ENCODE peak calls at places on chromosomes 13 and 19, in ten cellular contexts. One of them, this sample, is unnamed.

GRCh38 chr13:75675421-75675820 is 39.3 kb downstream of the LMO7 start:
- DNase-seq in tibial artery: no peak
- DNase-seq in GM13977: no peak
- DNase-seq in endodermal cell: no peak
- DNase-seq in thoracic aorta: no peak
- DNase-seq in GM12865: no peak
- DNase-seq in AG04449: no peak
- DNase-seq in astrocyte of the cerebellum: no peak
- DNase-seq in endothelial cell: no peak
- DNase-seq in psoas muscle: no peak
- DNase-seq in this sample: no peak

GRCh38 chr19:13234518-13234917 is 84.3 kb downstream of the IER2 start:
- DNase-seq in psoas muscle: peak
- DNase-seq in astrocyte of the cerebellum: no peak
- DNase-seq in AG04449: no peak
- DNase-seq in thoracic aorta: no peak
- DNase-seq in GM13977: peak
- DNase-seq in GM12865: peak
- DNase-seq in endodermal cell: peak
- DNase-seq in tibial artery: no peak
- DNase-seq in endothelial cell: no peak
- DNase-seq in this sample: no peak

GRCh38 chr19:48631254-48631653 is 5.9 kb downstream of the DBP start:
- DNase-seq in psoas muscle: no peak
- DNase-seq in thoracic aorta: no peak
- DNase-seq in endothelial cell: no peak
- DNase-seq in GM13977: no peak
- DNase-seq in AG04449: no peak
- DNase-seq in GM12865: peak
- DNase-seq in tibial artery: no peak
- DNase-seq in astrocyte of the cerebellum: no peak
- DNase-seq in endodermal cell: peak
- DNase-seq in this sample: no peak

GRCh38 chr13:96093296-96094006 is 3.5 kb downstream of the HS6ST3 start:
- DNase-seq in tibial artery: no peak
- DNase-seq in GM13977: no peak
- DNase-seq in astrocyte of the cerebellum: no peak
- DNase-seq in GM12865: no peak
- DNase-seq in thoracic aorta: no peak
- DNase-seq in endothelial cell: no peak
- DNase-seq in endodermal cell: no peak
- DNase-seq in AG04449: no peak
- DNase-seq in psoas muscle: no peak
- DNase-seq in this sample: no peak

GRCh38 chr13:108276060-108276459 is 6.5 kb downstream of the TNFSF13B start:
- DNase-seq in endodermal cell: no peak
- DNase-seq in psoas muscle: peak
- DNase-seq in endothelial cell: no peak
- DNase-seq in tibial artery: no peak
- DNase-seq in AG04449: no peak
- DNase-seq in GM12865: no peak
- DNase-seq in thoracic aorta: no peak
- DNase-seq in astrocyte of the cerebellum: no peak
- DNase-seq in GM13977: no peak
- DNase-seq in this sample: no peak

GRCh38 chr19:54208784-54209057 is 8.1 kb downstream of the RPS9 start:
- DNase-seq in GM13977: no peak
- DNase-seq in endodermal cell: no peak
- DNase-seq in psoas muscle: no peak
- DNase-seq in GM12865: peak
- DNase-seq in endothelial cell: no peak
- DNase-seq in AG04449: no peak
- DNase-seq in tibial artery: no peak
- DNase-seq in thoracic aorta: no peak
- DNase-seq in astrocyte of the cerebellum: no peak
- DNase-seq in this sample: no peak

GRCh38 chr19:50030225-50030624 is 4.4 kb downstream of the ZNF473 start:
- DNase-seq in tibial artery: no peak
- DNase-seq in endothelial cell: no peak
- DNase-seq in GM13977: no peak
- DNase-seq in thoracic aorta: no peak
- DNase-seq in endodermal cell: no peak
- DNase-seq in GM12865: no peak
- DNase-seq in astrocyte of the cerebellum: no peak
- DNase-seq in AG04449: no peak
- DNase-seq in psoas muscle: no peak
- DNase-seq in this sample: no peak

GRCh38 chr19:2923510-2923909 is 21.3 kb downstream of the ZNF77 start:
- DNase-seq in endothelial cell: no peak
- DNase-seq in GM12865: no peak
- DNase-seq in GM13977: no peak
- DNase-seq in psoas muscle: no peak
- DNase-seq in AG04449: no peak
- DNase-seq in astrocyte of the cerebellum: peak
- DNase-seq in tibial artery: no peak
- DNase-seq in thoracic aorta: no peak
- DNase-seq in endodermal cell: no peak
- DNase-seq in this sample: peak

GRCh38 chr19:43572172-43572588 is 3.1 kb downstream of the XRCC1 start:
- DNase-seq in thoracic aorta: no peak
- DNase-seq in GM13977: no peak
- DNase-seq in astrocyte of the cerebellum: no peak
- DNase-seq in endodermal cell: no peak
- DNase-seq in AG04449: no peak
- DNase-seq in GM12865: no peak
- DNase-seq in tibial artery: no peak
- DNase-seq in psoas muscle: no peak
- DNase-seq in endothelial cell: no peak
- DNase-seq in this sample: no peak

GRCh38 chr13:73816702-73817101 is 317.5 kb downstream of the KLF12 start:
- DNase-seq in GM12865: no peak
- DNase-seq in endodermal cell: no peak
- DNase-seq in astrocyte of the cerebellum: no peak
- DNase-seq in GM13977: no peak
- DNase-seq in AG04449: no peak
- DNase-seq in endothelial cell: no peak
- DNase-seq in psoas muscle: no peak
- DNase-seq in thoracic aorta: no peak
- DNase-seq in tibial artery: no peak
- DNase-seq in this sample: no peak

GRCh38 chr19:44723299-44723951 is 24.5 kb downstream of the CEACAM16 start:
- DNase-seq in endodermal cell: no peak
- DNase-seq in tibial artery: no peak
- DNase-seq in GM13977: peak
- DNase-seq in GM12865: no peak
- DNase-seq in thoracic aorta: no peak
- DNase-seq in AG04449: no peak
- DNase-seq in astrocyte of the cerebellum: no peak
- DNase-seq in psoas muscle: no peak
- DNase-seq in endothelial cell: no peak
- DNase-seq in this sample: no peak

GRCh38 chr13:97212540-97213146 is 9.5 kb upstream of the MBNL2 start:
- DNase-seq in GM12865: peak
- DNase-seq in tibial artery: no peak
- DNase-seq in astrocyte of the cerebellum: no peak
- DNase-seq in thoracic aorta: no peak
- DNase-seq in GM13977: no peak
- DNase-seq in endodermal cell: peak
- DNase-seq in endothelial cell: peak
- DNase-seq in AG04449: no peak
- DNase-seq in psoas muscle: no peak
- DNase-seq in this sample: no peak

GRCh38 chr19:48627211-48627864 is 8.0 kb downstream of the SPHK2 start:
- DNase-seq in GM13977: no peak
- DNase-seq in endothelial cell: no peak
- DNase-seq in GM12865: no peak
- DNase-seq in psoas muscle: no peak
- DNase-seq in endodermal cell: peak
- DNase-seq in astrocyte of the cerebellum: no peak
- DNase-seq in AG04449: no peak
- DNase-seq in thoracic aorta: no peak
- DNase-seq in tibial artery: peak
- DNase-seq in this sample: no peak

GRCh38 chr19:30365121-30365800 is 6.9 kb upstream of the ZNF536 start:
- DNase-seq in thoracic aorta: no peak
- DNase-seq in tibial artery: peak
- DNase-seq in endothelial cell: no peak
- DNase-seq in endodermal cell: no peak
- DNase-seq in GM12865: no peak
- DNase-seq in astrocyte of the cerebellum: no peak
- DNase-seq in GM13977: no peak
- DNase-seq in AG04449: no peak
- DNase-seq in psoas muscle: no peak
- DNase-seq in this sample: no peak

GRCh38 chr13:113029487-113030258 is 60.7 kb downstream of the MCF2L start:
- DNase-seq in astrocyte of the cerebellum: no peak
- DNase-seq in endothelial cell: peak
- DNase-seq in thoracic aorta: no peak
- DNase-seq in GM13977: peak
- DNase-seq in GM12865: peak
- DNase-seq in psoas muscle: no peak
- DNase-seq in endodermal cell: peak
- DNase-seq in AG04449: no peak
- DNase-seq in tibial artery: no peak
- DNase-seq in this sample: no peak

GRCh38 chr13:36395280-36395679 is 37.0 kb upstream of the CCNA1 start:
- DNase-seq in endothelial cell: no peak
- DNase-seq in tibial artery: no peak
- DNase-seq in thoracic aorta: no peak
- DNase-seq in GM12865: peak
- DNase-seq in astrocyte of the cerebellum: peak
- DNase-seq in AG04449: peak
- DNase-seq in endodermal cell: no peak
- DNase-seq in GM13977: no peak
- DNase-seq in psoas muscle: no peak
- DNase-seq in this sample: peak
- TF ChIP-seq CTCF in endothelial cell: no peak
- TF ChIP-seq CTCF in tibial artery: peak
- TF ChIP-seq CTCF in thoracic aorta: peak
- TF ChIP-seq CTCF in GM12865: no peak
- TF ChIP-seq CTCF in astrocyte of the cerebellum: peak
- TF ChIP-seq CTCF in AG04449: peak
- TF ChIP-seq CTCF in endodermal cell: peak
- TF ChIP-seq CTCF in GM13977: no peak
- TF ChIP-seq CTCF in psoas muscle: peak
- TF ChIP-seq CTCF in this sample: peak

DNA sequence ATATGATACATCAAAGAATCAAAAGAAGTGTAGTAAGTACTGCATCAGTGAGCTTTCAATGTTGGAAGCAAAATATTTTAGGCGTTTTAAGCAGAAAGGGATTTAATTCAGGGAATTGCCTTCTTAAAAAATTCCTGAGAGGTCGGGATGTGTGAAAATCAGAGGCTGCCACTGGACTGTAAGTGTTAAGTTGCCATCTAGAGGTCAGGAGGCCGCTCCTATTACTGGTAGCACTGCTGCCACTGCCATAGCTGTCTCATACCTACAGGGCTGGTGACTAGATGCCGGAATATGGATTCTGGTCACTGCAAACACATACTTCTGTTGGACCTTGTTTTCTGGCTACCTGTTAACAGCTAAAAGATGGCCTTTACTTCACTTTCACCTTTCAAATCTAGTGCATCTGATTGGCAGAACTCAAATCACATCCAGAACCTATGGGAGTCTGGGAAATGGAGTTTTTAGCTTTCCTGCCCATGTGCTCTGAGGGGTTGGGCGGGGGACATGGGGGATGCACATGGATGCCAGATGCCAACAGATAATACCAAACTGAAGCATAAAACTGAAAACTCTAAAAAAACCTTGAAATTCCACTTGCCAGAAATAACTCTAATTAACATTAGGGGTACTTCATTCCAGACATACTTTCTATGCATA is 29.8 kb downstream of the DGKH start:
- DNase-seq in astrocyte of the cerebellum: no peak
- DNase-seq in GM12865: no peak
- DNase-seq in endodermal cell: peak
- DNase-seq in endothelial cell: no peak
- DNase-seq in GM13977: no peak
- DNase-seq in thoracic aorta: no peak
- DNase-seq in tibial artery: no peak
- DNase-seq in AG04449: no peak
- DNase-seq in psoas muscle: no peak
- DNase-seq in this sample: no peak
- TF ChIP-seq CTCF in astrocyte of the cerebellum: no peak
- TF ChIP-seq CTCF in GM12865: no peak
- TF ChIP-seq CTCF in endodermal cell: peak
- TF ChIP-seq CTCF in endothelial cell: no peak
- TF ChIP-seq CTCF in GM13977: no peak
- TF ChIP-seq CTCF in thoracic aorta: no peak
- TF ChIP-seq CTCF in tibial artery: no peak
- TF ChIP-seq CTCF in AG04449: no peak
- TF ChIP-seq CTCF in psoas muscle: no peak
- TF ChIP-seq CTCF in this sample: no peak

DNA sequence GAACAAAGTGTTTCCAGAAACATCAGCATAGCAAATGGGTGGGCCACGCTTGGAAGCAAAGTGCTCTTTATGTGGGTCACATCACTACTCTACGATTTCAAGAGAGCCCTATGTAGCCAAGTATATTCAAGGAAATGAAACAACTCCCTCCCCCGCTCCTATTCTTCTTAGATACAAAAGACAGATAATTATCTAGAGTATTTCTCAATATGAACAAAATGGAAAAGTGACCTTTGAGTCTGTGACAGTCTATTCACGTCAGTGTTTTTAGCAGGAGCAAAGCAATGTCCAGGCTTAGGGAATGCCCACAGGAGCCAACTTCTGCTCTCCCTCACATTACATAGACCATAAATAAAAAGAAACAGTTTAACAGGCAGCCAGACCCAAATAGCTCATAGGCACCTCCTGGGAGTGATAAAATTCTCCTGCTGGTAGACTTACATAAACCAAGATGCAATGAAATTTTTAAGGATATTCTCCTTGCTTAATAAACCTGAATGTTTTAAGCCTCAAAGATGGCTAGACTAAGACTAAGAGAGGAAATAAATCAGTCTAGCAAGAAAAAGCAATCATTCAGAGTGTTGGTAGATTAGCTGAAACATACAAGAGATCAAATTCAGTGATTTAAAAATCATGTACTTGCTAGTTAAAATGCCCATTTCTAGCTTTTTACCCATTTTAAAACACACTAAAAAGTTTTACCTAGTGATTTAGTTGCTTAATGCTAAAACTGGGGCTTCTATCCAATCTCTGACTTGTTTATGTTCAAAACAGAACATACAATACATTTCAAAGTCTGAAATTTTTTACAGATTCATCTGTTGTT is 182.8 kb downstream of the RGCC start:
- DNase-seq in astrocyte of the cerebellum: no peak
- DNase-seq in AG04449: no peak
- DNase-seq in thoracic aorta: no peak
- DNase-seq in GM12865: no peak
- DNase-seq in GM13977: no peak
- DNase-seq in psoas muscle: no peak
- DNase-seq in tibial artery: no peak
- DNase-seq in endothelial cell: no peak
- DNase-seq in endodermal cell: no peak
- DNase-seq in this sample: no peak
- TF ChIP-seq CTCF in astrocyte of the cerebellum: no peak
- TF ChIP-seq CTCF in AG04449: no peak
- TF ChIP-seq CTCF in thoracic aorta: no peak
- TF ChIP-seq CTCF in GM12865: no peak
- TF ChIP-seq CTCF in GM13977: no peak
- TF ChIP-seq CTCF in psoas muscle: no peak
- TF ChIP-seq CTCF in tibial artery: no peak
- TF ChIP-seq CTCF in endothelial cell: no peak
- TF ChIP-seq CTCF in endodermal cell: no peak
- TF ChIP-seq CTCF in this sample: no peak

GRCh38 chr13:81487151-81487550 is 1146.2 kb upstream of the SPRY2 start:
- DNase-seq in thoracic aorta: no peak
- DNase-seq in tibial artery: no peak
- DNase-seq in endothelial cell: peak
- DNase-seq in astrocyte of the cerebellum: peak
- DNase-seq in GM13977: no peak
- DNase-seq in psoas muscle: no peak
- DNase-seq in AG04449: no peak
- DNase-seq in GM12865: no peak
- DNase-seq in endodermal cell: peak
- DNase-seq in this sample: no peak
- TF ChIP-seq CTCF in thoracic aorta: no peak
- TF ChIP-seq CTCF in tibial artery: no peak
- TF ChIP-seq CTCF in endothelial cell: peak
- TF ChIP-seq CTCF in astrocyte of the cerebellum: peak
- TF ChIP-seq CTCF in GM13977: peak
- TF ChIP-seq CTCF in psoas muscle: no peak
- TF ChIP-seq CTCF in AG04449: no peak
- TF ChIP-seq CTCF in GM12865: no peak
- TF ChIP-seq CTCF in endodermal cell: peak
- TF ChIP-seq CTCF in this sample: no peak

This sample was measured in BJ.